ENCODE peak calls at places on chromosomes 6 and 20, in four cellular contexts. W, H, L and R are unnamed samples.

GRCh38 chr6:56406276-56407269 is 159.2 kb upstream of the COL21A1 start:
- DNase-seq in W (peak; percentile 34), H (no peak), L (no peak), R (no peak)

GRCh38 chr6:47288245-47289090 is 21.2 kb downstream of the TNFRSF21 start:
- DNase-seq in W (no peak), H (no peak), L (no peak), R (no peak)

GRCh38 chr6:105882071-105882803 is 203.9 kb upstream of the PRDM1 start:
- DNase-seq in W (no peak), H (no peak), L (no peak), R (no peak)

GRCh38 chr6:41509596-41509995 is 36.6 kb upstream of the FOXP4 start:
- DNase-seq in W (no peak), H (no peak), L (no peak), R (no peak)

GRCh38 chr6:43915213-43915869 is 145.3 kb downstream of the VEGFA start:
- DNase-seq in W (no peak), H (no peak), L (no peak), R (no peak)

GRCh38 chr6:167031082-167031709 is 32.0 kb downstream of the CEP43 start:
- DNase-seq in W (no peak), H (no peak), L (peak; percentile 69), R (no peak)

GRCh38 chr20:56924976-56925695 is 296.0 kb downstream of the TFAP2C start:
- DNase-seq in W (no peak), H (no peak), L (peak; percentile 42), R (peak; percentile 72)

GRCh38 chr6:152669894-152670293 is 27.8 kb upstream of the MYCT1 start:
- DNase-seq in W (no peak), H (no peak), L (peak; percentile 27), R (no peak)

GRCh38 chr6:39279539-39279938 is 34.7 kb downstream of the KCNK17 start:
- DNase-seq in W (no peak), H (no peak), L (no peak), R (no peak)

GRCh38 chr6:56887086-56887485 is 67.8 kb upstream of the BEND6 start:
- DNase-seq in W (no peak), H (no peak), L (no peak), R (no peak)

GRCh38 chr6:37381579-37381978 is 27.8 kb downstream of the RNF8 start:
- DNase-seq in W (peak; percentile 32), H (peak; percentile 65), L (peak; percentile 47), R (peak; percentile 51)

GRCh38 chr6:116265081-116265829 is 11.4 kb upstream of the TSPYL4 start:
- DNase-seq in W (no peak), H (no peak), L (no peak), R (no peak)

GRCh38 chr6:162882817-162883481 is 155.2 kb downstream of the PACRG start:
- DNase-seq in W (no peak), H (no peak), L (no peak), R (no peak)

GRCh38 chr6:41571066-41571780 is 25.0 kb downstream of the FOXP4 start:
- DNase-seq in W (no peak), H (no peak), L (no peak), R (peak; percentile 34)

GRCh38 chr20:63431944-63432343 is 40.5 kb downstream of the KCNQ2 start:
- DNase-seq in W (no peak), H (no peak), L (no peak), R (peak; percentile 51)

GRCh38 chr20:8589956-8590355 is 457.9 kb downstream of the PLCB1 start:
- DNase-seq in W (no peak), H (no peak), L (no peak), R (no peak)
- TF ChIP-seq USF1 in W (no peak), H (no peak), L (no peak), R (no peak)

GRCh38 chr20:856361-856775 is 22.9 kb downstream of the FAM110A start:
- DNase-seq in W (no peak), H (no peak), L (no peak), R (no peak)
- TF ChIP-seq USF1 in W (no peak), H (no peak), L (no peak), R (no peak)

DNA sequence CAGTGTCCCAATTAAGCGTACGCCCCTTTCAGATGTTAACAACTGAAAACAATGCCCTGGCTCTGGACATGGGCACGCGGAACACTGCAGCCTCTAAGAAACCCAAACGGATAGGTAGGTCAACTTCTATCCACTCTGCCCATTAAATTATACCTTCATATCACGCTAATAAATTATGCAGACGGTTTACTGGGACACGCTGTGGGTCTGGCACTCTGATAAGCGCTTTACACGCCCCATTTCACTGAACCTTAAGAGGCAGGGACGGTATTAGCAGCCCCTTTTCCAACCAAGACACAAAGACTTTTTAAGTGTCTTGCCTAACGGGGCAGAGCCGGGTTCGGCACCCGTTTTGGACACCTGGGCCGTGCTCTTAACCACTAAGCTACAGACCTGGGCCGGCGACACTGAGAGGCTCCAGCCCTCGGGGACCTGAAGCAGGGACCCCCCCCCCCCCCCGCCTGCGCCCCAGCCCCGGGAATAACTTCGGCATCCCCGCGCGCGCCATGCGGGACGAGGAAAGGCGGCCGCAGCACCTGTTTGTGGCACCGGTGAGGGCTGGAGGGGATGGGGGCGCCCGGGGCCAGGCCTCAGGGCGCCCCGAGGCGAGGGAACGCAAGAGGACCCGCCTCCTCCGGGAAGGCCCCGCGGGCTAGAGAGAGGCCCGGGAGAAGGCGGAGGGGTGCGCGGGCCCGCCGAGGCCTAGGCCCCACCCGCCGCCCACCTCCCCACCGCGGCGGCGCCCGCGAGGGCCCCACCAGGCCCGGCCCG is 619 bp downstream of the STAU1 start:
- DNase-seq in W (no peak), H (peak; percentile 42), L (peak; percentile 77), R (no peak)
- TF ChIP-seq USF1 in W (no peak), H (no peak), L (no peak), R (no peak)

DNA sequence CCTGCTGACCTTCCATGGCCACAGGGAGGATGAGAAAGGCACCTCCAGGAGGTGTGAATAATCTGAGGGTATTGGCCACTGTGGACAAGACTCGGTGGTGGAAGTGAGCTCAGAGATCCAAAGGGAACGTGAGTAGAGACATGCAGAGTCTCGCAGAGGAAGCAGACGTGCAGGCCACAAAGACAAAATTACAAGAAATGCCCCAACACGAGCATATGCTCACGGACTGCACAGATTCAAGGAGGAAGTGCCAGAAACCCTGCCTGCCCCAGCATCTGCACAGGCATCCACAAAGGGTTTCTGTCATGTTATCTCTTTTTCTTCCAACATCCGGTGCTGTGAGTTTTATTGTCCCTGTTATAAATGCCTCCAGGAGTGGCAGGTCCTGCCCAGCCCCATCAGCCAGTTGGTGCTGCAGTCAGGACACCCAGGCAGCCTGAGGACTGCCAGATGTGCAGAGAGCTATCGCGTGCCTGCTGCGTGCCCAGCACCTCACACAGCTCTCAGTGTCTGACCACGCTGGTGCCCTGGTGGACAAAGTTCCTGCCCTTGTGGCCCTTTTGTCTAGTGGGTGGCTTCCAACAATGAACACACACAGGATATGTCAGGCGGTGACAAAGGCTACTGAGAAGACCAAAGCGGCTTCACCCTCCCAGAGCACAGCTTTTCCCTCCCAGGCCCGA is 34.0 kb upstream of the FANCE start:
- DNase-seq in W (no peak), H (no peak), L (peak; percentile 83), R (no peak)
- TF ChIP-seq USF1 in W (no peak), H (no peak), L (no peak), R (no peak)

GRCh38 chr6:134863763-134864510 is 86.0 kb downstream of the ALDH8A1 start:
- DNase-seq in W (no peak), H (no peak), L (no peak), R (no peak)
- TF ChIP-seq USF1 in W (no peak), H (no peak), L (no peak), R (no peak)

GRCh38 chr20:10513091-10513490 is 78.0 kb downstream of the SLX4IP start:
- DNase-seq in W (no peak), H (no peak), L (no peak), R (no peak)
- TF ChIP-seq USF1 in W (no peak), H (no peak), L (no peak), R (no peak)

GRCh38 chr6:118706702-118707101 is 55.3 kb upstream of the CEP85L start:
- DNase-seq in W (no peak), H (no peak), L (no peak), R (no peak)

GRCh38 chr6:118708736-118709135 is 57.3 kb upstream of the CEP85L start:
- DNase-seq in W (no peak), H (no peak), L (no peak), R (no peak)

GRCh38 chr6:118705799-118706481 is 54.5 kb upstream of the CEP85L start:
- DNase-seq in W (peak; percentile 30), H (peak; percentile 46), L (no peak), R (peak; percentile 37)

GRCh38 chr6:118708055-118708454 is 56.7 kb upstream of the CEP85L start:
- DNase-seq in W (no peak), H (peak; percentile 29), L (no peak), R (no peak)

DNA sequence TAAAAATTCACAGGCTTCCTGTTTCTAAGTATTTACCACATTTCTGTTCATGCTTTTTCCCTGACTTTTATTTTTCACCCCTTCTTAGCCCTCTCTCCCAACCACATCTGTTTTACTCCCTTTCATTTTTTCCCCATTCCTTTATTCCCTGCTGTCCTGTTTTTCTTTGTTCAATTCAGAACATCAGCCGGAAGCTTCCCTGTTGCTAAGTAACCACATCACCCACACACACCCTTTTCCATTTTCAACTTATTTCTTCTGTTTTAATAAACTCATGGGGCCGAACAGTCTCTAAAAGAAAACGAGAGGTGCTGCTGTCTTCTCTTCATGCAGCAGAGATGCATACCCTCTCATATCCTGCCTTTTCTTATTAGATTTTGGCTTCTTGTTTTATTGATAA is 53.5 kb upstream of the CEP85L start:
- DNase-seq in W (no peak), H (no peak), L (no peak), R (no peak)
- TF ChIP-seq USF1 in W (no peak), H (no peak), L (no peak), R (no peak)

GRCh38 chr20:3759316-3759715 is 8.2 kb downstream of the ADISSP start:
- DNase-seq in W (no peak), H (no peak), L (no peak), R (no peak)
- TF ChIP-seq USF1 in W (no peak), H (no peak), L (no peak), R (no peak)

GRCh38 chr6:127952831-127953230 is 52.0 kb upstream of the THEMIS start:
- DNase-seq in W (no peak), H (no peak), L (no peak), R (no peak)
- TF ChIP-seq USF1 in W (no peak), H (no peak), L (no peak), R (no peak)